ENCODE peak calls at places on chromosome 20, in eight cellular contexts. R is fibroblast of mammary gland, E is brain microvascular endothelial cell, C is A549, G is BJ, T is lung, X is BE2C, F is GM23338. P is an unnamed sample.
A peak's percentile ranks its signal among the peaks of the same experiment; 100 is the strongest.

GRCh38 chr20:61308171-61308795 is 56.2 kb downstream of the CDH4 start:
- DNase-seq in R (no peak), E (no peak), C (no peak), G (no peak), T (no peak), X (no peak), F (no peak), P (no peak)

GRCh38 chr20:37426106-37426505 is 80.2 kb downstream of the SRC start:
- DNase-seq in R (no peak), E (no peak), C (no peak), G (no peak), T (no peak), X (no peak), F (no peak), P (no peak)

GRCh38 chr20:32390999-32391398 is 32.9 kb downstream of the ASXL1 start:
- DNase-seq in R (no peak), E (no peak), C (no peak), G (no peak), T (no peak), X (no peak), F (no peak), P (no peak)

GRCh38 chr20:51481311-51481997 is 61.1 kb downstream of the NFATC2 start:
- DNase-seq in R (no peak), E (no peak), C (no peak), G (no peak), T (no peak), X (no peak), F (no peak), P (no peak)

GRCh38 chr20:48467622-48468021 is 360.2 kb downstream of the PREX1 start:
- DNase-seq in R (no peak), E (no peak), C (no peak), G (no peak), T (no peak), X (peak; percentile 48), F (peak; percentile 54), P (no peak)

GRCh38 chr20:24933266-24933908 is 15.7 kb upstream of the CST7 start:
- DNase-seq in R (no peak), E (no peak), C (no peak), G (no peak), T (no peak), X (no peak), F (no peak), P (no peak)

GRCh38 chr20:1002682-1003561 is 811 bp upstream of the RSPO4 start:
- DNase-seq in R (no peak), E (no peak), C (no peak), G (no peak), T (no peak), X (no peak), F (no peak), P (no peak)

GRCh38 chr20:25319241-25320034 is 71.2 kb downstream of the ABHD12 start:
- DNase-seq in R (no peak), E (no peak), C (no peak), G (no peak), T (no peak), X (no peak), F (no peak), P (no peak)

GRCh38 chr20:6008254-6008653 is 45.6 kb downstream of the LRRN4 start:
- DNase-seq in R (peak; percentile 97), E (peak; percentile 77), C (peak; percentile 78), G (peak; percentile 57), T (peak; percentile 72), X (no peak), F (no peak), P (peak; percentile 85)

GRCh38 chr20:33322456-33322855 is 39.4 kb downstream of the BPIFB1 start:
- DNase-seq in R (no peak), E (no peak), C (no peak), G (no peak), T (no peak), X (no peak), F (no peak), P (no peak)

GRCh38 chr20:62525014-62525413 is 49.2 kb upstream of the GATA5 start:
- DNase-seq in R (no peak), E (no peak), C (no peak), G (no peak), T (no peak), X (no peak), F (no peak), P (no peak)

GRCh38 chr20:39986231-39986904 is 702.7 kb downstream of the MAFB start:
- DNase-seq in R (peak; percentile 58), E (peak; percentile 58), C (peak; percentile 3), G (peak; percentile 13), T (peak; percentile 31), X (peak; percentile 35), F (peak; percentile 36), P (no peak)

GRCh38 chr20:2713285-2713684 is 20.7 kb downstream of the EBF4 start:
- DNase-seq in R (peak; percentile 14), E (no peak), C (peak; percentile 43), G (no peak), T (no peak), X (no peak), F (peak; percentile 66), P (no peak)

GRCh38 chr20:433300-433975 is 25.3 kb downstream of the RBCK1 start:
- DNase-seq in R (peak; percentile 31), E (no peak), C (no peak), G (no peak), T (no peak), X (no peak), F (no peak), P (no peak)

GRCh38 chr20:20710847-20711315 is 1.6 kb downstream of the RALGAPA2 start:
- DNase-seq in R (no peak), E (no peak), C (no peak), G (no peak), T (peak; percentile 79), X (no peak), F (no peak), P (no peak)
- H3K4me3 ChIP-seq in R (no peak overlapping the region), E (no peak overlapping the region), C (no peak overlapping the region), G (no peak overlapping the region), T (peak overlapping the region; percentile 12), X (no peak overlapping the region), F (peak overlapping the region; percentile 76), P (no peak overlapping the region)

DNA sequence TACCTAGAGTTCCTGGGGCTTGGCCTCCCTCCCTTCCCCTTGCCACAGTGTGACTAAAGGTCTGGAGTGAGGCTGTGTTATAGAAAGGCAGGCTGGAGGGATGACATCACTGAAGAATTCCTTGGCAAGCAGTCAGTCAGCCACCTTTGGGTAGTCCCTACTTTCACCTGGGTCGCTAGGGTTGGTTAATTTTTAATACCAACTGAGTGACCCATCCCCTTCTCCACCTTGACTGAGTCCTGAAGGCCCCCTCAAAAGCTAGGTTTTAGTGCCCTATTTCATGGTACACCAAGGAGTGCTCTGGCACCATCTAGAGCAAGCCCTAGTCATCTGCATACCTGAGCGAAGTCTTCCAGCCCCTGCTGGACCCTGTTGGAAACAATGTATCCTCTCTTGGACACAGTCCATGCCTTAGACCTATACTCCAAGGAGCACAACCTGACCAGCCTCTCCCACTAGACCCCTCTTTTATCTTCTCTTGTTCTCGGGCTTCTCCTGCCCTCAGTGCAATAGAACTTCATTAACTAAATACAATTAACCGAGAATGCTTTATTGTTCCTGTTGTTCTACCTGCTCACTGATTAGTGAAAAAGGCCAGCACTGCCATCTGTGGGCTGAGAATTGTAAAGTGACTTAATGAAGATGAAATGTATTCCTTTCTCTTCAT is 44.6 kb downstream of the RIN2 start:
- DNase-seq in R (no peak), E (no peak), C (peak; percentile 76), G (no peak), T (no peak), X (no peak), F (peak; percentile 58), P (no peak)
- TF ChIP-seq CTCF in R (no peak), E (peak; percentile 49), C (peak; percentile 44), G (peak; percentile 21), T (no peak), X (peak; percentile 42), F (peak; percentile 56), P (peak; percentile 20)

DNA sequence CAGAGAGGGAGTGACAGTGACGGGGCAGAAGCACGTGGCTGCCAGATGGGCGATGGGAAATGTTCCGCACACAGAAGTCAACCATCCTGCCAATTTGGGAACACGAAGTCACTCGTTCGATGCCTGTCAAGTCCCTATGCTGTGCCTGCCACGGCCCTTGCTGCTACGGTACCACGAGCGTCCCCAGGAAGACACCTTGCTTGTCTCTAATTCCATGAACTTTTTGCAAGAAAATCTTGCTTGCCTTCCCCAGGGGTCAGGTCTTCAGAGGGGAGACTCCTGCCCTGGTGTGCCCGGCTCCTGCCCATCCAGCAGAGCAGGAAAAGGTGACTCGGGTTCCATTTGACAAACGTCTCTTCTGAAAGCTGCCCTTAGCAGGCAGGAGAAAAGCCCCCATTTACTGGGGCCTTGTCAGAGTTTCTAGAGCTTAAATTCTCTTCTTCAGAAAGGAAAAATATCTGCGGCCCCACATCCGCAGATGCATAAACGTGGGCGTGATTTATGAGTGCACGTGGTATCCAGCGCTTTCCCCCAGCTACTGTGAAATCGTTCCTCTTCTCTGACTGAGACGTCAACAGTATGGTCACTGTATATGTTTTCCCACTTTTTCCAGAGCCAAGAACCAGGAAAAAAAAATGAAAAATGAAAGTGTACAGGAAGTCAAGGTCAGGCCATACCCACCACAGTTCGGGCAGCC is 16.8 kb upstream of the STX16 start:
- DNase-seq in R (peak; percentile 88), E (no peak), C (no peak), G (no peak), T (no peak), X (no peak), F (no peak), P (no peak)
- H3K4me3 ChIP-seq in R (no peak overlapping the region), E (no peak overlapping the region), C (no peak overlapping the region), G (no peak overlapping the region), T (no peak overlapping the region), X (no peak overlapping the region), F (no peak overlapping the region), P (no peak overlapping the region)

GRCh38 chr20:45275327-45275726 is 21.0 kb upstream of the SLPI start:
- DNase-seq in R (no peak), E (no peak), C (no peak), G (no peak), T (no peak), X (no peak), F (no peak), P (no peak)

GRCh38 chr20:45266977-45267376 is 12.6 kb upstream of the SLPI start:
- DNase-seq in R (no peak), E (no peak), C (no peak), G (no peak), T (no peak), X (no peak), F (no peak), P (no peak)

GRCh38 chr20:45268531-45268930 is 14.2 kb upstream of the SLPI start:
- DNase-seq in R (peak; percentile 44), E (no peak), C (no peak), G (no peak), T (no peak), X (no peak), F (no peak), P (no peak)

GRCh38 chr20:45269056-45269455 is 14.7 kb upstream of the SLPI start:
- DNase-seq in R (no peak), E (no peak), C (no peak), G (no peak), T (no peak), X (no peak), F (no peak), P (no peak)

DNA sequence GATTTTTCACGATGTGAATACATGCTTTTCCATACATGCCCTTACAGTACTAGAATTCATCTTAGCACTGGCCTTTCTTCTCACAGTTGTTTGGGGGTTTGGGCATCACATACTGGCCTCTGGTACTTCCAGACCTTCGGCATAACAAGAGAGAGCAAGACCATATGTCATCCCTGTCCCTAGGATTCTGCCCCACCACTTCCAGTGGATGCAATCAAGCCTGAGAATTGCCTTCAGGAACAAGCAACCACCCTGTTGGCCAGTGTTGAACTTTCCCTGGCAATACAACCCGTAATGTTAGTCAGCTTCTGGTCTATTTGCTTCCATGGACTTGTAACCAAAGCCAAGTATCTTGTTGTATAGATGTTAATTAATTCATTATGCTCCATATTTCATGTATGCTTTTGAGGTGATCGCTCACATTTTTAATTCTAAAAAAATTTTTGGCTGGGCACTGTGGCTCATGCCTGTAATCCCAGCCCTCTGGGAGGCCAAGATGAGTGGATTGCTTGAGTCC is 15.4 kb upstream of the SLPI start:
- DNase-seq in R (no peak), E (no peak), C (no peak), G (no peak), T (no peak), X (no peak), F (no peak), P (no peak)
- TF ChIP-seq CTCF in R (no peak), E (no peak), C (no peak), G (no peak), T (no peak), X (no peak), F (no peak), P (no peak)